ENCODE peak calls at places on chromosome 20, in six cellular contexts. One of them, this sample, is unnamed.

GRCh38 chr20:63234693-63235398 is 859 bp upstream of the BIRC7 start:
- DNase-seq in posterior vena cava: no peak
- DNase-seq in activated naive CD4-positive, alpha-beta T cell: no peak
- DNase-seq in stimulated activated CD4-positive, alpha-beta T cell treated with anti-CD3 and anti-CD28 coated beads, Interleukin-15, amount 100 ng/mL, for 1 hour: no peak
- DNase-seq in GM23248: peak
- DNase-seq in stimulated activated CD8-positive, alpha-beta memory T cell treated with anti-CD3 and anti-CD28 coated beads, Interleukin-2, amount 100 ng/mL, for 1 hour: no peak
- DNase-seq in this sample: no peak

GRCh38 chr20:51995038-51995437 is 192.7 kb upstream of the SALL4 start:
- DNase-seq in stimulated activated CD4-positive, alpha-beta T cell treated with anti-CD3 and anti-CD28 coated beads, Interleukin-15, amount 100 ng/mL, for 1 hour: no peak
- DNase-seq in GM23248: no peak
- DNase-seq in stimulated activated CD8-positive, alpha-beta memory T cell treated with anti-CD3 and anti-CD28 coated beads, Interleukin-2, amount 100 ng/mL, for 1 hour: no peak
- DNase-seq in posterior vena cava: no peak
- DNase-seq in activated naive CD4-positive, alpha-beta T cell: no peak
- DNase-seq in this sample: no peak

GRCh38 chr20:41137412-41138216 is at the start of gene PLCG1:
- DNase-seq in stimulated activated CD4-positive, alpha-beta T cell treated with anti-CD3 and anti-CD28 coated beads, Interleukin-15, amount 100 ng/mL, for 1 hour: peak
- DNase-seq in GM23248: peak
- DNase-seq in activated naive CD4-positive, alpha-beta T cell: peak
- DNase-seq in posterior vena cava: peak
- DNase-seq in stimulated activated CD8-positive, alpha-beta memory T cell treated with anti-CD3 and anti-CD28 coated beads, Interleukin-2, amount 100 ng/mL, for 1 hour: peak
- DNase-seq in this sample: peak

GRCh38 chr20:4581838-4582237 is 139.9 kb upstream of the PRND start:
- DNase-seq in stimulated activated CD4-positive, alpha-beta T cell treated with anti-CD3 and anti-CD28 coated beads, Interleukin-15, amount 100 ng/mL, for 1 hour: no peak
- DNase-seq in stimulated activated CD8-positive, alpha-beta memory T cell treated with anti-CD3 and anti-CD28 coated beads, Interleukin-2, amount 100 ng/mL, for 1 hour: no peak
- DNase-seq in GM23248: no peak
- DNase-seq in activated naive CD4-positive, alpha-beta T cell: no peak
- DNase-seq in posterior vena cava: no peak
- DNase-seq in this sample: no peak

GRCh38 chr20:43409041-43409913 is 48.4 kb upstream of the SRSF6 start:
- DNase-seq in stimulated activated CD8-positive, alpha-beta memory T cell treated with anti-CD3 and anti-CD28 coated beads, Interleukin-2, amount 100 ng/mL, for 1 hour: no peak
- DNase-seq in GM23248: peak
- DNase-seq in stimulated activated CD4-positive, alpha-beta T cell treated with anti-CD3 and anti-CD28 coated beads, Interleukin-15, amount 100 ng/mL, for 1 hour: no peak
- DNase-seq in posterior vena cava: no peak
- DNase-seq in activated naive CD4-positive, alpha-beta T cell: no peak
- DNase-seq in this sample: no peak

GRCh38 chr20:11235058-11235457 is 561.3 kb upstream of the JAG1 start:
- DNase-seq in stimulated activated CD8-positive, alpha-beta memory T cell treated with anti-CD3 and anti-CD28 coated beads, Interleukin-2, amount 100 ng/mL, for 1 hour: no peak
- DNase-seq in stimulated activated CD4-positive, alpha-beta T cell treated with anti-CD3 and anti-CD28 coated beads, Interleukin-15, amount 100 ng/mL, for 1 hour: no peak
- DNase-seq in GM23248: peak
- DNase-seq in posterior vena cava: no peak
- DNase-seq in activated naive CD4-positive, alpha-beta T cell: no peak
- DNase-seq in this sample: no peak

GRCh38 chr20:50067018-50067417 is 45.9 kb downstream of the UBE2V1 start:
- DNase-seq in GM23248: no peak
- DNase-seq in posterior vena cava: no peak
- DNase-seq in activated naive CD4-positive, alpha-beta T cell: no peak
- DNase-seq in stimulated activated CD4-positive, alpha-beta T cell treated with anti-CD3 and anti-CD28 coated beads, Interleukin-15, amount 100 ng/mL, for 1 hour: no peak
- DNase-seq in stimulated activated CD8-positive, alpha-beta memory T cell treated with anti-CD3 and anti-CD28 coated beads, Interleukin-2, amount 100 ng/mL, for 1 hour: no peak
- DNase-seq in this sample: no peak

GRCh38 chr20:38231786-38232130 is 28.8 kb downstream of the KIAA1755 start:
- DNase-seq in GM23248: peak
- DNase-seq in posterior vena cava: peak
- DNase-seq in stimulated activated CD4-positive, alpha-beta T cell treated with anti-CD3 and anti-CD28 coated beads, Interleukin-15, amount 100 ng/mL, for 1 hour: no peak
- DNase-seq in activated naive CD4-positive, alpha-beta T cell: no peak
- DNase-seq in stimulated activated CD8-positive, alpha-beta memory T cell treated with anti-CD3 and anti-CD28 coated beads, Interleukin-2, amount 100 ng/mL, for 1 hour: no peak
- DNase-seq in this sample: peak

GRCh38 chr20:37543828-37544227 is 16.2 kb upstream of the BLCAP start:
- DNase-seq in stimulated activated CD8-positive, alpha-beta memory T cell treated with anti-CD3 and anti-CD28 coated beads, Interleukin-2, amount 100 ng/mL, for 1 hour: no peak
- DNase-seq in stimulated activated CD4-positive, alpha-beta T cell treated with anti-CD3 and anti-CD28 coated beads, Interleukin-15, amount 100 ng/mL, for 1 hour: no peak
- DNase-seq in GM23248: peak
- DNase-seq in posterior vena cava: no peak
- DNase-seq in activated naive CD4-positive, alpha-beta T cell: no peak
- DNase-seq in this sample: no peak

GRCh38 chr20:47241345-47241781 is 115.1 kb downstream of the ZMYND8 start:
- DNase-seq in GM23248: peak
- DNase-seq in posterior vena cava: no peak
- DNase-seq in activated naive CD4-positive, alpha-beta T cell: no peak
- DNase-seq in stimulated activated CD8-positive, alpha-beta memory T cell treated with anti-CD3 and anti-CD28 coated beads, Interleukin-2, amount 100 ng/mL, for 1 hour: no peak
- DNase-seq in stimulated activated CD4-positive, alpha-beta T cell treated with anti-CD3 and anti-CD28 coated beads, Interleukin-15, amount 100 ng/mL, for 1 hour: no peak
- DNase-seq in this sample: peak

GRCh38 chr20:20630551-20630950 is 81.9 kb downstream of the RALGAPA2 start:
- DNase-seq in activated naive CD4-positive, alpha-beta T cell: no peak
- DNase-seq in stimulated activated CD8-positive, alpha-beta memory T cell treated with anti-CD3 and anti-CD28 coated beads, Interleukin-2, amount 100 ng/mL, for 1 hour: no peak
- DNase-seq in GM23248: no peak
- DNase-seq in posterior vena cava: no peak
- DNase-seq in stimulated activated CD4-positive, alpha-beta T cell treated with anti-CD3 and anti-CD28 coated beads, Interleukin-15, amount 100 ng/mL, for 1 hour: no peak
- DNase-seq in this sample: no peak

GRCh38 chr20:30506100-30506499 is 751.4 kb upstream of the DEFB115 start:
- DNase-seq in GM23248: no peak
- DNase-seq in stimulated activated CD4-positive, alpha-beta T cell treated with anti-CD3 and anti-CD28 coated beads, Interleukin-15, amount 100 ng/mL, for 1 hour: no peak
- DNase-seq in stimulated activated CD8-positive, alpha-beta memory T cell treated with anti-CD3 and anti-CD28 coated beads, Interleukin-2, amount 100 ng/mL, for 1 hour: no peak
- DNase-seq in activated naive CD4-positive, alpha-beta T cell: no peak
- DNase-seq in posterior vena cava: no peak
- DNase-seq in this sample: no peak

This sample was measured in sigmoid colon.